ENCODE peak calls at places on chromosome 15, in eight cellular contexts. P, E, A, U, F, L, O and G are unnamed samples.
A peak's percentile ranks its signal among the peaks of the same experiment; 100 is the strongest.

GRCh38 chr15:71136159-71137137 is 21.2 kb downstream of the THSD4 start:
- DNase-seq in P (no peak), E (peak; percentile 83), A (no peak), U (peak; percentile 80), F (no peak), L (peak; percentile 78), O (peak; percentile 85), G (no peak)

GRCh38 chr15:55700876-55701275 is 42.1 kb downstream of the PRTG start:
- DNase-seq in P (no peak), E (no peak), A (no peak), U (no peak), F (no peak), L (no peak), O (no peak), G (no peak)

GRCh38 chr15:57647791-57648130 is 56.1 kb downstream of the MYZAP start:
- DNase-seq in P (no peak), E (peak; percentile 30), A (no peak), U (no peak), F (no peak), L (no peak), O (peak; percentile 47), G (no peak)

GRCh38 chr15:34987982-34988873 is at the start of gene ZNF770:
- DNase-seq in P (peak; percentile 64), E (peak; percentile 58), A (peak; percentile 70), U (peak; percentile 40), F (peak; percentile 83), L (peak; percentile 92), O (peak; percentile 75), G (peak; percentile 85)

GRCh38 chr15:44482088-44482487 is 54.7 kb downstream of the CTDSPL2 start:
- DNase-seq in P (peak; percentile 6), E (no peak), A (no peak), U (no peak), F (no peak), L (no peak), O (no peak), G (no peak)

GRCh38 chr15:50452927-50453326 is 28.7 kb downstream of the USP8 start:
- DNase-seq in P (no peak), E (no peak), A (no peak), U (no peak), F (no peak), L (no peak), O (no peak), G (no peak)

GRCh38 chr15:50281427-50281826 is 15.9 kb upstream of the HDC start:
- DNase-seq in P (no peak), E (no peak), A (no peak), U (no peak), F (no peak), L (no peak), O (no peak), G (no peak)

GRCh38 chr15:34581043-34581365 is 2.4 kb downstream of the GOLGA8B start:
- DNase-seq in P (no peak), E (no peak), A (no peak), U (no peak), F (no peak), L (no peak), O (no peak), G (no peak)

GRCh38 chr15:33987444-33987843 is 19.1 kb downstream of the CHRM5 start:
- DNase-seq in P (no peak), E (no peak), A (no peak), U (no peak), F (no peak), L (no peak), O (no peak), G (no peak)

GRCh38 chr15:84668221-84668982 is 10.4 kb upstream of the NMB start:
- DNase-seq in P (no peak), E (no peak), A (no peak), U (no peak), F (no peak), L (no peak), O (no peak), G (no peak)

GRCh38 chr15:50137330-50137761 is 18.3 kb upstream of the ATP8B4 start:
- DNase-seq in P (no peak), E (peak; percentile 99), A (no peak), U (no peak), F (no peak), L (no peak), O (peak; percentile 95), G (no peak)

GRCh38 chr15:89462198-89462912 is 34.0 kb downstream of the RHCG start:
- DNase-seq in P (peak; percentile 79), E (peak; percentile 35), A (no peak), U (no peak), F (no peak), L (no peak), O (no peak), G (no peak)

GRCh38 chr15:27495963-27496459 is 525.0 kb downstream of the GABRG3 start:
- DNase-seq in P (no peak), E (no peak), A (no peak), U (no peak), F (no peak), L (no peak), O (no peak), G (no peak)

GRCh38 chr15:89749059-89749458 is 2.0 kb downstream of the MESP1 start:
- DNase-seq in P (no peak), E (no peak), A (no peak), U (no peak), F (peak; percentile 45), L (peak; percentile 54), O (no peak), G (no peak)

GRCh38 chr15:40463279-40463678 is 7.5 kb upstream of the CHST14 start:
- DNase-seq in P (no peak), E (no peak), A (no peak), U (no peak), F (no peak), L (no peak), O (no peak), G (no peak)

GRCh38 chr15:38002883-38003477 is 68.5 kb downstream of the TMCO5A start:
- DNase-seq in P (peak; percentile 49), E (peak; percentile 60), A (peak; percentile 51), U (peak; percentile 56), F (peak; percentile 71), L (peak; percentile 89), O (peak; percentile 62), G (peak; percentile 18)

GRCh38 chr15:72276326-72276700 is 4.0 kb upstream of the PARP6 start:
- DNase-seq in P (no peak), E (no peak), A (no peak), U (no peak), F (no peak), L (no peak), O (no peak), G (no peak)

GRCh38 chr15:76163429-76164020 is 103.7 kb downstream of the TMEM266 start:
- DNase-seq in P (peak; percentile 43), E (no peak), A (peak; percentile 63), U (no peak), F (peak; percentile 60), L (no peak), O (no peak), G (no peak)

GRCh38 chr15:70775160-70775559 is 11.8 kb upstream of the UACA start:
- DNase-seq in P (no peak), E (peak; percentile 80), A (no peak), U (no peak), F (no peak), L (no peak), O (peak; percentile 53), G (no peak)

GRCh38 chr15:74568594-74568993 is 27.6 kb downstream of the ARID3B start:
- DNase-seq in P (no peak), E (no peak), A (no peak), U (no peak), F (no peak), L (peak; percentile 39), O (no peak), G (no peak)
- H3K4me1 ChIP-seq in P (peaks cover 7% of the 10 kb centered on the region), E (peaks cover 16% of the 10 kb centered on the region), A (peaks cover 21% of the 10 kb centered on the region), U (no peaks in the 10 kb centered on the region), F (no peaks in the 10 kb centered on the region), L (peaks cover 22% of the 10 kb centered on the region), O (no peaks in the 10 kb centered on the region), G (peaks cover 10% of the 10 kb centered on the region)

GRCh38 chr15:100880897-100881242 is 1.2 kb downstream of the ALDH1A3 start:
- DNase-seq in P (no peak), E (no peak), A (no peak), U (no peak), F (no peak), L (no peak), O (no peak), G (no peak)
- H3K27me3 ChIP-seq in P (peaks cover 69% of the 10 kb centered on the region), E (peaks cover 20% of the 10 kb centered on the region), A (peaks cover 4% of the 10 kb centered on the region), U (peaks cover 66% of the 10 kb centered on the region), F (peaks cover 82% of the 10 kb centered on the region), L (peaks cover 50% of the 10 kb centered on the region), O (no peaks in the 10 kb centered on the region), G (no peaks in the 10 kb centered on the region)

GRCh38 chr15:68551296-68551635 is 27.5 kb upstream of the CORO2B start:
- DNase-seq in P (no peak), E (no peak), A (no peak), U (no peak), F (no peak), L (no peak), O (no peak), G (no peak)
- H3K4me1 ChIP-seq in P (no peaks in the 10 kb centered on the region), E (peaks cover 13% of the 10 kb centered on the region), A (peaks cover 9% of the 10 kb centered on the region), U (peaks cover 3% of the 10 kb centered on the region), F (no peaks in the 10 kb centered on the region), L (no peaks in the 10 kb centered on the region), O (no peaks in the 10 kb centered on the region), G (no peaks in the 10 kb centered on the region)

GRCh38 chr15:96407482-96407881 is 77.0 kb downstream of the NR2F2 start:
- DNase-seq in P (no peak), E (no peak), A (no peak), U (no peak), F (no peak), L (no peak), O (no peak), G (no peak)

GRCh38 chr15:96408591-96409183 is 78.2 kb downstream of the NR2F2 start:
- DNase-seq in P (no peak), E (no peak), A (no peak), U (no peak), F (no peak), L (no peak), O (no peak), G (no peak)

GRCh38 chr15:96411056-96412031 is 80.8 kb downstream of the NR2F2 start:
- DNase-seq in P (no peak), E (no peak), A (no peak), U (no peak), F (no peak), L (no peak), O (no peak), G (no peak)

GRCh38 chr15:96410175-96411055 is 79.9 kb downstream of the NR2F2 start:
- DNase-seq in P (no peak), E (no peak), A (no peak), U (no peak), F (no peak), L (no peak), O (no peak), G (no peak)

DNA sequence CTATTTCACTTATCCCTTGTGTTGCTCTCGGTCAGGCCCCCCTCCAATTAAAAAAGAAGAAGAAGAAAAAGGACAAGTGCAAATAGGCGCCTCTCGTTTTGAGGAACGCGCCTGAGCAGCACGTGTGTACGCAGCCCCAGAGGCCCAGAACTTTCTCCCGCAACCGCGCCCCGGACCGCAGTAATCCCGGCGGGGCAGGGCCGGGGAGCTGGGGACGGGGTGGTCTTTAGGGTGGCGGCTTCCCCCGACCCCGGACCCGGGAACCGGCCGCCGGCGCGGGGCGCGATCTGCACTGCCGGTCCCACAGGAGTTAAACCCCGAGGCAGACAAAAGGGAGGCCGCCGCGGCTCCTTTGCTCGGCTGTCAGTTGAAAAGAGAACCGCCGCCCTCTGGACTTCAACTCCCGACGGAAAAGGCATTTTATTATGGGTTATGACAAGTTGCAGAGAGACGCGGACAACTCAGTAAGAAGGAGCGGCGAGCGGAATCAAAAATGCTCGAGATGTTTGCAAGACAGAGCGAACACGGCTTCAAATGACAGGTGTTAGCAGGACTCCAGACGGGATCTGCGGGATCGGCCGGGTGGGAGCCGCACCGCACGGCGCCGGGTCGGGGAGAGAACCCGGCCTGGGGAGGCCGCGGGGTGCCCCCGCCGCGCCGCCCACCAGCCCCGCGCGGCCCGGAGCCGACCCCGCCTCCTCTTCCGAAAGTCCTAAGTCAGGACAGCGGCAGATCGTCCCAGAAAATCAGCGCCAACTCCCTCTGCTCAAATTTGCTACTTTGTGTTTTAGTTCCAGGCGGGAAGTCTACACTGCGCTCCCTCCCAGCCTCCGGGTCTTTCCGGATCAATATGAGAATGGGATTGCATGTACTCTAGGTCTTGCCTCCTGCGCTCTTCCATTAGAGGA is 79.0 kb downstream of the NR2F2 start:
- DNase-seq in P (peak; percentile 4), E (peak; percentile 1), A (no peak), U (no peak), F (peak; percentile 16), L (peak; percentile 66), O (no peak), G (no peak)
- H3K27me3 ChIP-seq in P (peaks cover 59% of the 10 kb centered on the region), E (peaks cover 83% of the 10 kb centered on the region), A (peaks cover 13% of the 10 kb centered on the region), U (peaks cover 95% of the 10 kb centered on the region), F (peaks cover 94% of the 10 kb centered on the region), L (peaks cover 100% of the 10 kb centered on the region), O (peaks cover 49% of the 10 kb centered on the region), G (peaks cover 65% of the 10 kb centered on the region)